ENCODE peak calls at places on chromosomes 6 and 20, in four cellular contexts. F, A, J and Y are unnamed samples. For H3K9me1 and H3K4me1, the result is how much of the 10 kb centered on the place peaks cover.

GRCh38 chr6:163298079-163298807 is 116.3 kb upstream of the QKI start:
- DNase-seq in F (no peak), J (no peak), A (no peak), Y (no peak)

GRCh38 chr6:75202676-75203131 is 3.1 kb downstream of the COL12A1 start:
- DNase-seq in A (no peak), F (peak), J (no peak), Y (no peak)

GRCh38 chr6:157223021-157223430 is 100.3 kb downstream of the TMEM242 start:
- DNase-seq in J (no peak), F (no peak), A (no peak), Y (no peak)

GRCh38 chr20:22836211-22836610 is 198.9 kb upstream of the SSTR4 start:
- DNase-seq in F (no peak), A (no peak), J (no peak), Y (peak)

GRCh38 chr6:46053034-46053933 is 37.6 kb upstream of the CLIC5 start:
- DNase-seq in F (no peak), A (peak), J (no peak), Y (no peak)

GRCh38 chr6:39453236-39453635 is 130.7 kb upstream of the KCNK16 start:
- DNase-seq in A (no peak), F (no peak), J (no peak), Y (no peak)

GRCh38 chr20:13517801-13518200 is 120.9 kb downstream of the TASP1 start:
- DNase-seq in A (no peak), J (no peak), F (peak), Y (no peak)

GRCh38 chr6:144989319-144990099 is 704.4 kb downstream of the UTRN start:
- DNase-seq in J (no peak), F (no peak), A (peak), Y (no peak)

GRCh38 chr6:27902335-27903314 is 9.6 kb downstream of the OR2B2 start:
- DNase-seq in F (peak), J (peak), A (peak), Y (no peak)

GRCh38 chr6:38713812-38714211 is 1.3 kb upstream of the DNAH8 start:
- DNase-seq in J (no peak), F (no peak), A (peak), Y (no peak)

GRCh38 chr6:20534295-20534897 is at the start of gene CDKAL1:
- DNase-seq in A (peak), F (peak), J (peak), Y (peak)

GRCh38 chr6:15025416-15025815 is 220.5 kb upstream of the JARID2 start:
- DNase-seq in F (no peak), J (no peak), A (no peak), Y (no peak)

GRCh38 chr6:14676084-14676483 is 558.5 kb downstream of the CD83 start:
- DNase-seq in F (peak), A (no peak), J (no peak), Y (no peak)

GRCh38 chr6:36788768-36789167 is 50.5 kb downstream of the CPNE5 start:
- DNase-seq in J (no peak), A (no peak), F (peak), Y (no peak)

GRCh38 chr20:31449511-31450128 is 9.2 kb downstream of the DEFB123 start:
- DNase-seq in A (no peak), F (no peak), J (no peak), Y (no peak)

GRCh38 chr20:25280051-25280573 is 32.2 kb downstream of the PYGB start:
- DNase-seq in J (no peak), F (no peak), A (no peak), Y (no peak)

GRCh38 chr6:28767691-28768090 is 156.1 kb downstream of the TRIM27 start:
- DNase-seq in A (no peak), F (no peak), J (no peak), Y (no peak)

GRCh38 chr20:31720486-31721407 is 1.9 kb downstream of the BCL2L1 start:
- DNase-seq in A (peak), F (no peak), J (no peak), Y (no peak)

GRCh38 chr20:41392871-41393704 is 26.5 kb upstream of the EMILIN3 start:
- DNase-seq in F (no peak), J (no peak), A (no peak), Y (no peak)

GRCh38 chr6:87583822-87584221 is 6.0 kb downstream of the RARS2 start:
- DNase-seq in J (no peak), F (no peak), A (no peak), Y (no peak)

GRCh38 chr20:59023616-59024015 is 4.4 kb downstream of the TUBB1 start:
- DNase-seq in F (no peak), J (no peak), A (no peak), Y (no peak)

GRCh38 chr6:37190159-37190535 is 20.2 kb downstream of the PIM1 start:
- DNase-seq in A (no peak), F (peak), J (no peak), Y (no peak)

GRCh38 chr6:52385074-52385473 is 23.1 kb downstream of the PAQR8 start:
- DNase-seq in F (no peak), A (no peak), J (no peak), Y (no peak)

GRCh38 chr6:154229796-154230195 is 126.8 kb downstream of the IPCEF1 start:
- DNase-seq in J (no peak), F (no peak), A (no peak), Y (no peak)

GRCh38 chr20:51624157-51624731 is 81.7 kb upstream of the NFATC2 start:
- DNase-seq in A (peak), J (peak), F (peak), Y (no peak)

GRCh38 chr6:24760210-24760609 is 14.5 kb upstream of the GMNN start:
- DNase-seq in F (no peak), A (no peak), J (no peak), Y (no peak)

GRCh38 chr6:35794536-35795452 is 2.3 kb downstream of the CLPS start:
- DNase-seq in J (no peak), F (no peak), A (no peak), Y (no peak)

GRCh38 chr6:169115632-169116031 is 138.0 kb downstream of the THBS2 start:
- DNase-seq in J (no peak), F (peak), A (no peak), Y (no peak)

GRCh38 chr20:46207783-46208182 is 89.7 kb downstream of the CD40 start:
- DNase-seq in F (no peak), J (no peak), A (no peak), Y (no peak)
- H3K9me1 ChIP-seq in F (under half), J (under half), A (under half), Y (under half)

DNA sequence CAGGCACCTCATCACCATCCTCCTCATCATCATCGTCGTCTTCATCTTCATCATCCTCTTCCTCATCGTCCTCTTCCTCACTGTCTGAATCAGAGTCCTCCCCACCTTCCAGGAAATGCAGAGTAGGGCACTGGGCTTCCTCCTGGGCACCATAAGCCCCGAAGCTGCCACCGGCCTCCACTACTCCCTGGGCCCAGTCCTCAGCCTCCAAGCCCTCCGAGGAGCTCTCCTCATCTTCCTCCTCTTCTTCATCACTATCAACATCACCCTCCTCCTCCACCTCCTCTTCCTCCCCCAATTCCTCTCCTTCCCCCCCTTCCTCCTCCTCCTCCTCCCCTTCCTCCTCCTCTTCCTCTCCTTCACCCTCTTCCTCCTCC is 1.7 kb downstream of the CENPB start:
- DNase-seq in J (no peak), A (no peak), F (no peak), Y (no peak)
- H3K4me3 ChIP-seq in J (peak), A (peak), F (no peak), Y (peak)

GRCh38 chr20:61818746-61819483 is 246.8 kb downstream of the TAF4 start:
- DNase-seq in A (no peak), F (no peak), J (no peak), Y (no peak)
- H3K4me1 ChIP-seq in A (under half), F (under half), J (under half), Y (under half)

DNA sequence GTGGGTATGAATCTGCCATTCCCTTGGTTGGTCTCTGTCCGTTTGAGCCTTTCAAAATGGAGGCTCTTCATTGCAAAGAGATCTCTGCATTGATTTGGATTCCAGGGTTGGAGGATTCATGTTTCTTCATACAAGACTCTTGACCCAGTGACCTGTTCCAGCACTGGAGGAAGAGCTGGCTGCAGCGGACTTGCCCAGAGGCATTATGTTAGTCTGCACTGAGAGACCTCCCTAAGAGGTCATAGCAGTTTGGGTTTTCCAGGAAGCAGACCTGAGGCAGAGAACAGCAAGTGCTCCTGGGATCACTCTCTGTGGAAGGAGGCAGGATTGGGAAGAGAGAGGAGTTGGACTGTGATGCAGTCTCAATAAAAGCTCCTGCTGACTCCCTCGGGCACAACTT is 57.7 kb upstream of the PTPRT start:
- DNase-seq in F (no peak), A (no peak), J (no peak), Y (no peak)
- H3K9me1 ChIP-seq in F (under half), A (under half), J (under half), Y (under half)